ENCODE peak calls at places on chromosomes 7 and 10, in five cellular contexts. N, B, R, G and T are unnamed samples.

GRCh38 chr10:85977642-85978041 is 389.0 kb downstream of the GRID1 start:
- DNase-seq in R (no peak), G (no peak), B (no peak), N (no peak), T (no peak)

GRCh38 chr7:44912775-44913347 is 27.5 kb upstream of the PURB start:
- DNase-seq in N (no peak), G (no peak), R (no peak), B (peak), T (no peak)

GRCh38 chr10:3096149-3096548 is 28.8 kb downstream of the PFKP start:
- DNase-seq in R (no peak), B (no peak), G (no peak), N (no peak), T (no peak)

GRCh38 chr7:927031-927671 is 27.3 kb downstream of the ADAP1 start:
- DNase-seq in R (peak), G (peak), N (no peak), B (peak), T (peak)

GRCh38 chr10:117074621-117075020 is 63.4 kb downstream of the VAX1 start:
- DNase-seq in R (no peak), B (no peak), N (no peak), G (no peak), T (no peak)

GRCh38 chr10:27390681-27391080 is 113.4 kb upstream of the RAB18 start:
- DNase-seq in N (no peak), R (no peak), B (no peak), G (no peak), T (no peak)

GRCh38 chr7:129955993-129956543 is 3.3 kb upstream of the UBE2H start:
- DNase-seq in N (no peak), B (no peak), G (no peak), R (no peak), T (no peak)

GRCh38 chr7:154431045-154431444 is 378.8 kb downstream of the DPP6 start:
- DNase-seq in G (no peak), R (no peak), N (no peak), B (no peak), T (no peak)

GRCh38 chr10:127977368-127978009 is 70.6 kb downstream of the PTPRE start:
- DNase-seq in B (peak), N (no peak), R (peak), G (no peak), T (no peak)

GRCh38 chr7:366171-366916 is 76.4 kb downstream of the FOXL3 start:
- DNase-seq in R (no peak), B (no peak), G (no peak), N (no peak), T (peak)

GRCh38 chr7:128830231-128831177 is at the start of gene FLNC:
- DNase-seq in R (no peak), N (no peak), G (peak), B (peak), T (peak)

GRCh38 chr10:29734640-29734979 is 99.8 kb upstream of the SVIL start:
- DNase-seq in R (no peak), G (no peak), N (no peak), B (no peak), T (no peak)

GRCh38 chr7:128459394-128459878 is 3.8 kb downstream of the HILPDA start:
- DNase-seq in G (peak), R (peak), N (no peak), B (peak), T (peak)

GRCh38 chr7:1459930-1460756 is 873 bp upstream of the MICALL2 start:
- DNase-seq in N (no peak), B (no peak), R (peak), G (no peak), T (no peak)

GRCh38 chr10:106217627-106218026 is 946.9 kb downstream of the SORCS1 start:
- DNase-seq in N (no peak), B (no peak), R (no peak), G (no peak), T (no peak)

GRCh38 chr10:79059859-79060379 is 8.8 kb upstream of the ZMIZ1 start:
- DNase-seq in N (no peak), G (no peak), R (peak), B (peak), T (no peak)

GRCh38 chr7:118609207-118609606 is 384.7 kb downstream of the ANKRD7 start:
- DNase-seq in B (no peak), R (no peak), G (no peak), N (no peak), T (no peak)

GRCh38 chr7:30285531-30286284 is 1.3 kb downstream of the ZNRF2 start:
- DNase-seq in B (peak), N (no peak), R (peak), G (peak), T (peak)

GRCh38 chr7:98872328-98872924 is 2.6 kb upstream of the TMEM130 start:
- DNase-seq in R (no peak), B (no peak), N (no peak), G (peak), T (no peak)

GRCh38 chr7:151769189-151769821 is 107.6 kb downstream of the PRKAG2 start:
- DNase-seq in R (peak), N (no peak), G (no peak), B (no peak), T (peak)

GRCh38 chr10:70122742-70123141 is 9.9 kb downstream of the AIFM2 start:
- DNase-seq in R (no peak), B (no peak), G (peak), N (no peak), T (no peak)

GRCh38 chr7:27199820-27200760 is at the start of gene HOXA13:
- DNase-seq in N (no peak), G (no peak), R (no peak), B (no peak), T (no peak)

GRCh38 chr10:92438220-92438619 is 135.7 kb downstream of the IDE start:
- DNase-seq in B (no peak), N (no peak), G (no peak), R (no peak), T (no peak)

GRCh38 chr7:69732203-69732602 is 133.9 kb downstream of the AUTS2 start:
- DNase-seq in B (peak), N (no peak), R (no peak), G (no peak), T (no peak)

GRCh38 chr10:35540296-35541164 is 64.6 kb upstream of the GJD4 start:
- DNase-seq in R (no peak), N (no peak), B (no peak), G (no peak), T (no peak)

GRCh38 chr10:99466632-99467031 is 36.2 kb upstream of the GOT1 start:
- DNase-seq in B (no peak), G (no peak), R (no peak), N (no peak), T (peak)

GRCh38 chr10:111323567-111323966 is 246.7 kb downstream of the ADRA2A start:
- DNase-seq in N (no peak), G (no peak), R (no peak), B (no peak), T (no peak)

GRCh38 chr7:155972651-155973349 is 160.5 kb upstream of the SHH start:
- DNase-seq in R (no peak), N (no peak), G (no peak), B (no peak), T (peak)

GRCh38 chr7:35544028-35544742 is 150.8 kb downstream of the HERPUD2 start:
- DNase-seq in B (no peak), R (no peak), G (no peak), N (no peak), T (no peak)

GRCh38 chr10:75544923-75545322 is 113.5 kb downstream of the LRMDA start:
- DNase-seq in N (no peak), G (no peak), R (no peak), B (no peak), T (no peak)

GRCh38 chr10:33734393-33735110 is 400.1 kb upstream of the NRP1 start:
- DNase-seq in B (no peak), G (no peak), R (no peak), N (no peak), T (no peak)

GRCh38 chr7:69738396-69738889 is 140.2 kb downstream of the AUTS2 start:
- DNase-seq in G (no peak), B (no peak), N (no peak), R (no peak), T (no peak)

GRCh38 chr10:123380491-123381085 is 226.4 kb downstream of the BUB3 start:
- DNase-seq in B (no peak), N (no peak), G (no peak), R (no peak), T (no peak)

GRCh38 chr7:120033114-120033513 is 239.9 kb upstream of the KCND2 start:
- DNase-seq in G (no peak), N (no peak), B (no peak), R (no peak), T (no peak)

GRCh38 chr7:159004411-159004810 is 140.3 kb downstream of the VIPR2 start:
- DNase-seq in B (no peak), R (no peak), N (no peak), G (no peak), T (no peak)

GRCh38 chr7:87364246-87364645 is 18.8 kb downstream of the CROT start:
- DNase-seq in R (no peak), B (no peak), G (no peak), N (no peak), T (no peak)

GRCh38 chr7:105389090-105389650 is 449 bp upstream of the SRPK2 start:
- DNase-seq in N (no peak), R (peak), G (peak), B (peak), T (peak)

GRCh38 chr7:34075976-34076375 is 170.6 kb downstream of the BMPER start:
- DNase-seq in N (no peak), B (no peak), R (no peak), G (no peak), T (no peak)
- TF ChIP-seq CTCF in N (no peak), B (no peak), R (no peak), G (no peak), T (no peak)

GRCh38 chr10:77393821-77394501 is 243.6 kb downstream of the KCNMA1 start:
- DNase-seq in R (no peak), N (no peak), G (no peak), B (no peak), T (no peak)

GRCh38 chr10:77391605-77392235 is 245.9 kb downstream of the KCNMA1 start:
- DNase-seq in G (peak), N (peak), B (peak), R (peak), T (peak)

GRCh38 chr10:77392236-77392721 is 245.3 kb downstream of the KCNMA1 start:
- DNase-seq in R (no peak), G (no peak), N (no peak), B (no peak), T (no peak)

GRCh38 chr10:77392851-77393250 is 244.8 kb downstream of the KCNMA1 start:
- DNase-seq in N (peak), R (peak), G (no peak), B (no peak), T (no peak)

DNA sequence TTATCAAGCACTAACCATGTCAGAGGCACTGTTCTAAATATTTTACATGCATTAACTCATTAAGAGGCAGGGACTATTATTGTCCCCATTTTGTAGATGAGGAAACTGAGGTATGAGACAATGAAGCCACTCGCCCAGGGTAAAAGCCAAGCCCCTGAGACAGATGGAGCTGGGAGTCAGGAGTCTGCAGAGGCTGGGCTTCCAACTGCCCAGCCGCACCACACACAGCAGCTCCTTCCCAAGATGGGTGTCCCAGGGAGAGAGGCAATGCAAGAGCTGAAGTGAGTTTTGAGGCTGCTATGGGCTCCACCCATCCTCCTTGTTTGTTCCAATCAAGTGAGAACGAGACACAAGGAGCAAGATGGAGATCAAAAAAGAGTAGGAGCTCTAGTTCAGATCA is 244.2 kb downstream of the KCNMA1 start:
- DNase-seq in N (no peak), R (no peak), B (no peak), G (no peak), T (no peak)
- H3K27ac ChIP-seq in N (peak), R (no peak), B (peak), G (no peak), T (no peak)

GRCh38 chr7:100720645-100721504 is 607 bp downstream of the EPO start:
- DNase-seq in N (no peak), G (no peak), R (no peak), B (no peak), T (no peak)
- H3K4me3 ChIP-seq in N (no peak), G (no peak), R (no peak), B (peak), T (no peak)

GRCh38 chr7:131574741-131575140 is 18.3 kb upstream of the PODXL start:
- DNase-seq in G (no peak), N (no peak), B (no peak), R (no peak), T (no peak)

GRCh38 chr7:131581241-131582157 is 25.1 kb upstream of the PODXL start:
- DNase-seq in N (no peak), B (peak), R (no peak), G (no peak), T (no peak)

GRCh38 chr7:131583430-131583829 is 27.0 kb upstream of the PODXL start:
- DNase-seq in G (no peak), N (no peak), B (no peak), R (no peak), T (no peak)

DNA sequence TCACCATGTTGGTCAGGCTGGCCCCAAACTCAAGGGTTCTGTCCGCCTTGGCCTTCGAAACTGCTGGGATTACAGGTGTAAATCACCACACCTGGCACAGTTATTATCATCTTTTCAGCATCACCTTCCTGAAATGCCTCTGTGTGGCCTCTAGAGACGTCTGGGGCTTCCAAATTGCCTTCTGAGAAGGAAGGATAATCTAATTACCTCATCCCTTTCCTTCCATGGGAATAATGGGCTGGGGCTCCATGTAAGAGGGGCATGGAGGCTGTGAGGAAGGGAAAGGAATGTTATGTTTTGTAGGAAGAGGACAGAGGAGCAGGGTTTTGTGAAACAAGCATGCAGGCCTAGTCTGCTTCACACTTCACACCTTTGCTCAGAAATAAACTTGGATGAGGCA is 22.2 kb upstream of the PODXL start:
- DNase-seq in R (no peak), G (no peak), B (no peak), N (no peak), T (no peak)
- TF ChIP-seq CTCF in R (no peak), G (no peak), B (no peak), N (no peak), T (no peak)

DNA sequence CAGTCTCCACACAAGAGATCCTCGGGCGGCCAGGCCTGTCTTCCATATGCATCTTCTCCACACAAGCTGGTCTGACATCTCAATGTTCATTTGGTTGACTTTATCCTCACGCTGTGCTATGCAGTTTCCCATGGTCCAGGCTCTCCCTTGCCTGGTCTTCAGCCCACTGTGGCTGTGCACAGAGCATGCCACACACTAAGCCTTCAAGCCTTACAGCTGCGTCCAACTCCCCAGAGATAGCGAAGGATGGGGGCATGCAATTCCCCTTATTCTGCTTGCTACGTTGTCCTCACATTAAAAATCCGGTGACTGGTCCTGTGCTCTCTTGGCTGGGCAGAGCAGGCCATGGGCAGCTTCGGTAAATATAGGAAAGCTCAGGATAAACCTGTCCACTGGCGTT is 188.7 kb upstream of the TCERG1L start:
- DNase-seq in N (no peak), G (no peak), R (no peak), B (no peak), T (no peak)
- H3K27ac ChIP-seq in N (no peak), G (no peak), R (no peak), B (no peak), T (no peak)